ENCODE peak calls at places on chromosomes 4 and X, in six cellular contexts. F is upper lobe of right lung, J is MM.1S, C is left lung, H is uterus, N is body of pancreas. R is an unnamed sample.

GRCh38 chrX:106899276-106899675 is 3.9 kb downstream of the RIPPLY1 start:
- DNase-seq in F (no peak), H (no peak), C (no peak), N (no peak), J (no peak), R (no peak)

GRCh38 chrX:47662144-47662657 is 3.2 kb upstream of the UXT start:
- DNase-seq in H (no peak), N (peak; percentile 32), F (no peak), C (no peak), J (no peak), R (no peak)

GRCh38 chrX:45513042-45513441 is 312.4 kb upstream of the DIPK2B start:
- DNase-seq in C (no peak), N (no peak), J (no peak), H (no peak), F (no peak), R (no peak)

GRCh38 chr4:150769235-150769634 is 187.3 kb downstream of the MAB21L2 start:
- DNase-seq in C (no peak), H (no peak), J (no peak), N (peak; percentile 64), F (no peak), R (no peak)

GRCh38 chr4:8725071-8725841 is 132.7 kb downstream of the CPZ start:
- DNase-seq in J (no peak), F (peak; percentile 54), N (no peak), C (peak; percentile 20), H (peak; percentile 1), R (no peak)

GRCh38 chrX:8254386-8254785 is 83.3 kb upstream of the VCX2 start:
- DNase-seq in J (no peak), N (no peak), C (no peak), H (no peak), F (no peak), R (no peak)

GRCh38 chr4:137531121-137531520 is 1.2 kb downstream of the PCDH18 start:
- DNase-seq in H (peak; percentile 49), J (no peak), F (no peak), N (no peak), C (no peak), R (no peak)

GRCh38 chr4:24473309-24473721 is 111.0 kb downstream of the DHX15 start:
- DNase-seq in N (peak; percentile 10), H (peak; percentile 23), J (peak; percentile 58), F (no peak), C (no peak), R (no peak)

GRCh38 chrX:32045149-32045548 is 973.3 kb upstream of the FTHL17 start:
- DNase-seq in J (no peak), C (no peak), F (no peak), H (no peak), N (no peak), R (no peak)

GRCh38 chr4:126784966-126785580 is 847.7 kb upstream of the INTU start:
- DNase-seq in H (no peak), C (no peak), F (no peak), N (no peak), J (no peak), R (no peak)

GRCh38 chr4:127957105-127957504 is 7.9 kb downstream of the MFSD8 start:
- DNase-seq in F (no peak), C (no peak), N (no peak), H (no peak), J (no peak), R (no peak)

GRCh38 chrX:130108647-130109428 is 1.5 kb downstream of the ELF4 start:
- DNase-seq in H (no peak), F (peak; percentile 70), J (no peak), N (no peak), C (peak; percentile 66), R (no peak)

GRCh38 chrX:153063315-153063714 is 7.0 kb downstream of the PNMA3 start:
- DNase-seq in C (no peak), N (no peak), H (no peak), J (no peak), F (no peak), R (no peak)

GRCh38 chrX:774536-774935 is 143.9 kb downstream of the SHOX start:
- DNase-seq in J (no peak), H (no peak), N (no peak), F (peak; percentile 12), C (no peak), R (no peak)

GRCh38 chr4:165974647-165975335 is 101.8 kb downstream of the TLL1 start:
- DNase-seq in C (no peak), N (no peak), F (no peak), H (no peak), J (no peak), R (no peak)

GRCh38 chrX:56797966-56798711 is 69.1 kb downstream of the NBDY start:
- DNase-seq in H (no peak), J (peak; percentile 59), N (peak; percentile 48), C (peak; percentile 29), F (peak; percentile 31), R (no peak)

GRCh38 chrX:111041018-111041462 is 55.0 kb upstream of the PAK3 start:
- DNase-seq in C (no peak), N (peak; percentile 19), J (no peak), H (no peak), F (no peak), R (no peak)

GRCh38 chrX:134733595-134733994 is 75.3 kb upstream of the PLAC1 start:
- DNase-seq in H (no peak), N (no peak), F (no peak), J (no peak), C (no peak), R (no peak)

GRCh38 chrX:134737061-134737460 is 78.8 kb upstream of the PLAC1 start:
- DNase-seq in F (no peak), C (no peak), N (peak; percentile 6), J (no peak), H (peak; percentile 46), R (no peak)

GRCh38 chrX:134734343-134735001 is 76.2 kb upstream of the PLAC1 start:
- DNase-seq in H (peak; percentile 30), C (no peak), F (no peak), J (no peak), N (no peak), R (no peak)

GRCh38 chrX:134736351-134736750 is 78.1 kb upstream of the PLAC1 start:
- DNase-seq in C (no peak), H (no peak), N (no peak), F (no peak), J (no peak), R (no peak)

DNA sequence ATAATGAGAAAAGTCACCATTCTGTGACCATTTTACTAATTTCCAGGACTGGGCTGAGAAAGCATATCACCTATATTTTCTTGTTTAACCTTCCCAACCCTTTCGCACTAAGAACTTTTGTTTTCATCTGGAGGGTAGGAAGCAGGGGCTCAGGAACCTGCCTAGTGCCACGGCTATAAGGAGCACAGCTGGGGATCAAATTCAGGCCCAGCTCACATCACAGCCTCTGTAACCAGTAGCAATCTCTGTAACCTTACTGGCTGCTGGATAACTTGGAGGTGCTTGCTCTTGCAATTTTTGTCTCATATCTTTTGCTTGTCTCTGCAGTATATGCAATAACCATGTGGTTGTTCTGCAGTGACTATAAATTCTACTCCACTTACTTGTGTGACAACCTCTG is 76.7 kb upstream of the PLAC1 start:
- DNase-seq in H (no peak), N (no peak), F (no peak), J (no peak), C (no peak), R (no peak)
- H3K27ac ChIP-seq in H (no peak overlapping the region), N (no peak overlapping the region), F (no peak overlapping the region), J (no peak overlapping the region), C (no peak overlapping the region), R (no peak overlapping the region)

GRCh38 chrX:39922926-39923325 is 174.8 kb downstream of the BCOR start:
- DNase-seq in N (no peak), C (no peak), J (no peak), F (no peak), H (no peak), R (no peak)

GRCh38 chrX:39922497-39922896 is 175.3 kb downstream of the BCOR start:
- DNase-seq in F (no peak), N (no peak), J (no peak), C (no peak), H (no peak), R (no peak)

GRCh38 chrX:39927380-39927779 is 170.4 kb downstream of the BCOR start:
- DNase-seq in F (no peak), J (no peak), C (no peak), H (no peak), N (no peak), R (no peak)

DNA sequence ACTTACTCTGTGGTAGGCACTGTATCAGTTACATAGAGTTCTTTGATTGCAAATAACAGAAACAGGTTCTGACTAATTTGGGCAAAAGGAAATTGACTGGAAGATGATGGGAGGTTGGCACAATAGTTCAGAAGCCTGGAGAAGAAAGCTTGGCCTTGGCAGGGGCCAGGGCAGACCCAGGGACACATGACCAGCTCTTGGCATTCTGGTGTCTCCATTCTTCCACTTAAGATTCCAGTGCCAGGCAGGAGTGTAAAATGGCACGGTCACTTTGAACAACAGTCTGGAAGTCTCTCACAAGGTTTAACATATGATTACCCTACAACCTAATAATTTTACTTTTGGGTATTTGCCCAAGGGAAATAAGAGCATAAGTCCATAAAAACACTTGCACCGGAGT is 175.9 kb downstream of the BCOR start:
- DNase-seq in H (no peak), F (no peak), N (no peak), C (no peak), J (no peak), R (no peak)
- H3K27ac ChIP-seq in H (no peak overlapping the region), F (no peak overlapping the region), N (no peak overlapping the region), C (no peak overlapping the region), J (no peak overlapping the region), R (no peak overlapping the region)

GRCh38 chr4:75511841-75512240 is 2.4 kb downstream of the RCHY1 start:
- DNase-seq in J (no peak), C (no peak), F (no peak), H (no peak), N (no peak), R (no peak)
- H3K27ac ChIP-seq in J (peak overlapping the region; percentile 14), C (peak overlapping the region; percentile 1), F (peak overlapping the region; percentile 71), H (no peak overlapping the region), N (peak overlapping the region; percentile 4), R (no peak overlapping the region)

GRCh38 chr4:6449335-6449734 is 23.1 kb downstream of the PPP2R2C start:
- DNase-seq in F (peak; percentile 53), C (no peak), J (no peak), H (no peak), N (no peak), R (no peak)
- H3K27ac ChIP-seq in F (no peak overlapping the region), C (no peak overlapping the region), J (no peak overlapping the region), H (peak overlapping the region; percentile 66), N (no peak overlapping the region), R (no peak overlapping the region)

DNA sequence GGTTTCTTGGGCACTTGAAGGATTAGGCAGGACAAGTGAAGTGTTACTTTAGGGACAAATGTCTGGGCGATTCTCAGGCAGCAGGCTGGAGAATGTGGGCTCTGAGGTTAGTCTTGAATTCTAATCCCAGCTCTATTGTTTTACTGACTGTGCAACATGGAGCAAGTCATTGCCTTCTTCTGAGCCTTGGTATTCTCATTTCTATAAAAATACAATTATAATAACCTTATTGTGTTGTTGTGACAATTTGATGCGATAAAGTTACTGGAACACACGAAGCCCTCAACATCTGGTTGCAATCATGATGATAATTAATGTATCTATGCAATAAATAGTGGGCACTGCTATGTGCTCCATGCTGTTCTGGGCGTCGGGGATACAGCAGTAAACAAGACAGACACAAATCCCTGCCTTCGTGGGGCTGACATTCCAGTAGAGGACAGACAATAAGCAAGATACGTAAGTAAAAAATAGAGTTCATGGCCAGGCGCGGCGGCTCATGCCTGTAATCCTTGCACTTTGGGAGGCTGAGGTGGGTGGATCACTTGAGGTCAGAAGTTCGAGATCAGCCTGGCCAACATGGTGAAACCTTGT is 112.2 kb downstream of the SHROOM3 start:
- DNase-seq in J (no peak), F (no peak), C (no peak), N (no peak), H (no peak), R (no peak)
- H3K27ac ChIP-seq in J (no peak overlapping the region), F (no peak overlapping the region), C (no peak overlapping the region), N (peak overlapping the region; percentile 21), H (no peak overlapping the region), R (no peak overlapping the region)

R was measured in substantia nigra.